ENCODE peak calls at places on chromosome 11, in five cellular contexts. One of them, this sample, is unnamed.

GRCh38 chr11:81907996-81908395 is 825.7 kb downstream of the FAM181B start:
- DNase-seq in hepatic stellate cell: no peak
- DNase-seq in foreskin fibroblast: no peak
- DNase-seq in left cardiac atrium: no peak
- DNase-seq in GM12891: no peak
- DNase-seq in this sample: no peak

GRCh38 chr11:110031171-110031570 is 62.0 kb upstream of the ZC3H12C start:
- DNase-seq in foreskin fibroblast: peak; percentile 4
- DNase-seq in left cardiac atrium: no peak
- DNase-seq in hepatic stellate cell: no peak
- DNase-seq in GM12891: no peak
- DNase-seq in this sample: no peak

GRCh38 chr11:128323381-128323780 is 264.0 kb downstream of the ETS1 start:
- DNase-seq in hepatic stellate cell: peak; percentile 40
- DNase-seq in foreskin fibroblast: peak; percentile 62
- DNase-seq in left cardiac atrium: no peak
- DNase-seq in GM12891: peak; percentile 25
- DNase-seq in this sample: no peak

GRCh38 chr11:46738887-46739286 is 19.9 kb downstream of the F2 start:
- DNase-seq in left cardiac atrium: no peak
- DNase-seq in foreskin fibroblast: no peak
- DNase-seq in hepatic stellate cell: no peak
- DNase-seq in GM12891: no peak
- DNase-seq in this sample: no peak

GRCh38 chr11:33778682-33779081 is 4.4 kb upstream of the FBXO3 start:
- DNase-seq in foreskin fibroblast: peak; percentile 81
- DNase-seq in left cardiac atrium: no peak
- DNase-seq in hepatic stellate cell: peak; percentile 45
- DNase-seq in GM12891: no peak
- DNase-seq in this sample: peak; percentile 19

GRCh38 chr11:34416088-34416487 is 22.6 kb upstream of the CAT start:
- DNase-seq in GM12891: no peak
- DNase-seq in foreskin fibroblast: no peak
- DNase-seq in hepatic stellate cell: no peak
- DNase-seq in left cardiac atrium: no peak
- DNase-seq in this sample: no peak

GRCh38 chr11:110903830-110904229 is 191.6 kb upstream of the ARHGAP20 start:
- DNase-seq in hepatic stellate cell: no peak
- DNase-seq in GM12891: no peak
- DNase-seq in left cardiac atrium: no peak
- DNase-seq in foreskin fibroblast: peak; percentile 81
- DNase-seq in this sample: no peak

GRCh38 chr11:69841859-69842698 is 22.9 kb upstream of the FGF3 start:
- DNase-seq in hepatic stellate cell: no peak
- DNase-seq in GM12891: no peak
- DNase-seq in left cardiac atrium: no peak
- DNase-seq in foreskin fibroblast: peak; percentile 20
- DNase-seq in this sample: peak; percentile 63

GRCh38 chr11:19225123-19225522 is 15.6 kb downstream of the E2F8 start:
- DNase-seq in hepatic stellate cell: no peak
- DNase-seq in foreskin fibroblast: no peak
- DNase-seq in GM12891: no peak
- DNase-seq in left cardiac atrium: no peak
- DNase-seq in this sample: no peak

This sample was measured in SJSA1.